ENCODE peak calls at places on chromosomes 2 and 18, in four cellular contexts. B, F, U and L are unnamed samples.

GRCh38 chr2:62611820-62612219 is 93.7 kb upstream of the EHBP1 start:
- DNase-seq in B (peak), F (no peak), U (no peak), L (no peak)

GRCh38 chr2:240208631-240209211 is 68.3 kb upstream of the OTOS start:
- DNase-seq in B (no peak), F (no peak), U (no peak), L (no peak)

GRCh38 chr2:113015655-113016054 is 10.4 kb downstream of the IL36A start:
- DNase-seq in B (no peak), F (no peak), U (peak), L (peak)

GRCh38 chr18:63848159-63848558 is 39.3 kb upstream of the SERPINB2 start:
- DNase-seq in B (peak), F (no peak), U (peak), L (peak)

GRCh38 chr2:23492941-23493340 is 108.0 kb downstream of the KLHL29 start:
- DNase-seq in B (no peak), F (no peak), U (peak), L (peak)

GRCh38 chr18:21183670-21184069 is 58.4 kb upstream of the GREB1L start:
- DNase-seq in B (no peak), F (no peak), U (peak), L (peak)

GRCh38 chr2:112074506-112074905 is 19.4 kb downstream of the TMEM87B start:
- DNase-seq in B (no peak), F (no peak), U (no peak), L (no peak)

GRCh38 chr2:239307221-239307569 is 93.6 kb downstream of the HDAC4 start:
- DNase-seq in B (no peak), F (no peak), U (no peak), L (no peak)

GRCh38 chr2:225996477-225996858 is 597.0 kb downstream of the NYAP2 start:
- DNase-seq in B (no peak), F (no peak), U (no peak), L (no peak)

GRCh38 chr2:28391564-28392296 is 928 bp upstream of the FOSL2 start:
- DNase-seq in B (peak), F (no peak), U (peak), L (peak)

GRCh38 chr2:152167070-152167469 is 8.5 kb downstream of the STAM2 start:
- DNase-seq in B (no peak), F (no peak), U (no peak), L (no peak)

GRCh38 chr2:74497777-74498499 is 1.5 kb downstream of the LBX2 start:
- DNase-seq in B (no peak), F (no peak), U (no peak), L (no peak)

GRCh38 chr2:32946314-32947075 is at the start of gene LTBP1:
- DNase-seq in B (peak), F (no peak), U (peak), L (peak)

DNA sequence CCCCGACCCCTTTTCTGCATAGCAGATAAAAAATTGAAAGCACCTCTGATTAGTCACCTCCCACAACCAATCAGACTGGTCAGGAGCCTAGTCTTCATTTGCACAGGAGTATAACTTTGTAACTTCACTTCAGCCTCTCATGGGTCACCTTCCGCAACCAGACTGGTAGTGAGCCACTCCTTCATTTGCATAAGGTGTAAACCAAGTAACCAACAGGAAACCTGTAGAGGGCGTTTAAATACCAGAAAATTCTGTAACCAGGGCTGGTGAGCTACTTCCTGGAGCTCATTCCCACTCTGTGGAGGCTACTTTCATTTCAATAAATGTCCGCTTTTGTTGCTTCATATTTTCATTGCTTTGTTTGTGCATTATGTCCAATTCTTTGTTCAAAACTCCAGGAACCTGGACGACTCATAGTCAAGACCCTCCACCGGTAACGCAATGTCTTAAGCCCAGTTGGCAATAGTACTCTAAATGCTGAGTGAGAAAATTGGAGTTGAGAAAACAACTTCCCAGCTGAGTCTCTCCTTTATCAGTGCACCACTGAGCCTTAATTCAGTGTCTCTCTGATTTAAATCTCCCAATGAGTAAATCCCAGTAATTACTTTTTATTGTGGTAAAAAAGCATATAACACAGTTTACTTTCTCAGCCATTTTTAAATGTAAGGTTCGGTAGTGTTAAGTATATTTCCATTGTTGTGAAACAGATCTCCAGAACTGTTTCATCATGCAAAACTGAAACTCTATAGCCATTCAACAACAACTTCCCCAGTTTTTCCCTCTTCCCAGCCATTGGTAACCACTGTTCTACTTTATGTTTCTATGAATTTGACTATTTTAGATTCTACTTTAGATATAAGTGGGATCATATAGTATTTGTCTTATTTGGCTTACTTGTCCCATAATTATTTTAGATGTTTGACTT is 392.7 kb upstream of the SLC8A1 start:
- DNase-seq in B (peak), F (no peak), U (peak), L (peak)
- TF ChIP-seq CTCF in B (no peak), F (no peak), U (peak), L (peak)

DNA sequence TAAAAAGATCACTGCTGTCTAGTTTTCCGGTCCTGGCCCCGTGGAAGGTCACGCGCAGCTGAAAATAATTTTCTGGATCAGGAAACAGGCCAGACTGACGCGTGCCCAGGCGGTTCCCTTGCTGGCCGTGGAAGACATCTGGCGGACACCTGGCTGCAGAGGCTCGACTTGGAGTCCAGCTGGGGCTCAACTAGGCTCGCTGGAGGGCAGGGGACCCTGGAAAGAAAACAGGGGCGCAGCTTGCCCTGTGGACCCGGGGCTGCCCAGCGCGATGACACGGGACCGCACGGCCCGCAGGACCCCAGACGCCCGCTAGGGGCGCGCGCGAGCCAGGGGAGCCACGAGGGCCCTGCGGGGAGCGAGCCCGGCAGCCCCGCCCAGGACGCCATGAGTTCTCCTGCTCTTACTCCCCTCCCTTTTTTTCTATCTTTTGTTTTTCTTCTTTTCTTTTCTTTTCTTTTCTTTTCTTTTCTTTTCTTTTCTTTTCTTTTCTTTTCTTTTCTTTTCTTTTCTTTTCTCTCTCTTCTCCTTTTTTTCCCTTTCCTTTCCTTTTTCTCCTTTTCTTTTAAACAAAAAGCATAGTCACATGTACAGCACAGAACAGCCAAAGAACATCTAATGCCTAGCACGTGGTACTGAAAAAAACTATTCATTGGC is 43.2 kb upstream of the UBE2F start:
- DNase-seq in B (peak), F (no peak), U (no peak), L (peak)
- H3K4me3 ChIP-seq in B (peak), F (peak), U (no peak), L (peak)

GRCh38 chr18:25672490-25672889 is 320.5 kb upstream of the ZNF521 start:
- DNase-seq in B (no peak), F (no peak), U (no peak), L (no peak)
- TF ChIP-seq CTCF in B (no peak), F (no peak), U (no peak), L (no peak)

DNA sequence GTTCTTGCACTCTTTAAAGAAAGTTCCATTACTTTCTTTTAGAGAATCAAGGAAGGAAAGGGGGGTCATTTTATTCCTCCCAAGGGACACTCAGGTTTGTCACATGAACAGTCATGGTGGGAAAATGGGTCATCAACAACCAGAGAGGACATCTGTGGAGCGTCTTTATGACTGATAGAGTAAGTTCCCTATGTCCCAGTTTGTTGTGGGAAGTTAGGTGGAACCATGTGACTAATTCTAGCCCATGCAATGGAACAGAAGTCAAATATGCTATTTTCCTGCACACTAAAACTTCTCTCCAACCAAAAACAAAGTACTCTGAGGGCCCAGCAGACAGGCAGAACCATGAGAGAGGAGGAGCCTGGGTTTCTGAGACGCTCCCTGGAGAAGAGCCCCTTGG is 165.7 kb upstream of the SERTAD2 start:
- DNase-seq in B (no peak), F (no peak), U (no peak), L (no peak)
- H3K4me3 ChIP-seq in B (no peak), F (no peak), U (no peak), L (no peak)

GRCh38 chr2:177147834-177148233 is 64.8 kb upstream of the HNRNPA3 start:
- DNase-seq in B (no peak), F (no peak), U (no peak), L (no peak)

GRCh38 chr2:177148477-177149154 is 64.0 kb upstream of the HNRNPA3 start:
- DNase-seq in B (peak), F (no peak), U (peak), L (peak)

GRCh38 chr2:177143444-177143843 is 69.2 kb upstream of the HNRNPA3 start:
- DNase-seq in B (peak), F (peak), U (peak), L (peak)

GRCh38 chr2:177149155-177149503 is 63.5 kb upstream of the HNRNPA3 start:
- DNase-seq in B (no peak), F (no peak), U (no peak), L (no peak)

GRCh38 chr2:177147093-177147694 is 65.4 kb upstream of the HNRNPA3 start:
- DNase-seq in B (peak), F (peak), U (peak), L (peak)
- TF ChIP-seq CTCF in B (peak), F (peak), U (peak), L (peak)

DNA sequence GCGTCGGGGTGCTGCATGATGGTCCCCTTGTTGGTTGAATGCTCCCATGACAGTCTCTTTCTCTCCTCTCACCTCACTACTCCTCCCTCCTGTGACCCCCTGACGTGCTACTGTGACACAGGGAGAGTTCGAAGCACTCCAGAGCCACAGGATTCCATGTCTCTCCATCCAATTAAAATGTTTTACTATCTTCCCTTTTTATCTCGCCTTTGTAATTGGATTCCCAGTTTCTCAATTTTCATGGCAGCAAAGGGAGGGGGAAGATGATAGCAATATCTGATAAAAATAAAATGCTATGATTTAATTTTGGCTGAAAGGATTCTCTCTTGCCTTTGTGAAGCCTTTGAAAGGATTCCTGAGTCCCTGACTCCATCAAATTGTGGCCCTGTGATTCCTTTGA is 271.9 kb upstream of the SLC14A2 start:
- DNase-seq in B (no peak), F (no peak), U (no peak), L (no peak)
- H3K4me3 ChIP-seq in B (no peak), F (no peak), U (no peak), L (no peak)

DNA sequence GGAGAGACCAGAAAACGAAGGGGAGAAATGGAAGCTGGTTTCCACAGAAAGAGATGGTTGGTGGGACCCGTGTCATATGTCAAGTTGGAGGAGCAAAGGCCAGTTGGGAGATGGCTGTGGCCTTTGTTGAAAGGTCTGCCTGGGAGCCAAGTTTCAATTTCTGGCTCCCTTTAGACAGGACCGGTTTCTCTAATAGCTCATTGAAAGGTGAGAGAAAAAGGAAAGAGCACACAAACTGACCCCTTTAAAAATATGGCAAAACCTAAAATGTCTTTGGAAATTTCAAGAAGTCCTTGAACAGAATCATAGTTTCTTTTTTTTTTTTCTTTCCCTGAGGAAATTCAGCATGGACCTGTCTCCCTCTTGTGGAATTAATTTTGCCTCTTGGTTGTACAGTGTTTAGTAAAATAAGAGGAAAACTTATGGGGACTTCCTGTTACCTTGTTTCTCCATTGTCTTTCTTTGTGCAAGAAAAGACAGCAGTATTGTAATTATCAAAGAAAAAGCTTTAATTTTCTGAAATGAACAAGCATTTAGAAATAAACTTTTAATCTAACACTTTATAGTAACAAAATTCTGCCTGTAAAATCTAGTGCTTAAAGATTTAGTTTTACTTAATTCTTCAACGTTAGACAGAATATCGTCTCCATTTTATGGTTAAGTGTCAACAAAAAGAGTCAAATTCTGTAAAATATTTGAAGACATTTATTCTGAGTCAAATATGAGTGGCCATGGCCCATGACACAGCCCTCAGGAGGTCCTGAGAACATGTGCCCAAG is 176.4 kb upstream of the NABP1 start:
- DNase-seq in B (peak), F (no peak), U (peak), L (peak)
- TF ChIP-seq CTCF in B (peak), F (peak), U (peak), L (peak)

GRCh38 chr2:158194229-158194628 is 92.6 kb downstream of the UPP2 start:
- DNase-seq in B (no peak), F (no peak), U (no peak), L (no peak)
- H3K4me3 ChIP-seq in B (no peak), F (no peak), U (no peak), L (no peak)

GRCh38 chr2:173956454-173956853 is 8.7 kb downstream of the SP3 start:
- DNase-seq in B (no peak), F (no peak), U (no peak), L (no peak)

GRCh38 chr2:173953047-173953424 is 12.1 kb downstream of the SP3 start:
- DNase-seq in B (no peak), F (no peak), U (no peak), L (no peak)

GRCh38 chr2:173955867-173956266 is 9.3 kb downstream of the SP3 start:
- DNase-seq in B (no peak), F (no peak), U (no peak), L (no peak)

GRCh38 chr2:173957517-173957916 is 7.7 kb downstream of the SP3 start:
- DNase-seq in B (no peak), F (no peak), U (no peak), L (no peak)

DNA sequence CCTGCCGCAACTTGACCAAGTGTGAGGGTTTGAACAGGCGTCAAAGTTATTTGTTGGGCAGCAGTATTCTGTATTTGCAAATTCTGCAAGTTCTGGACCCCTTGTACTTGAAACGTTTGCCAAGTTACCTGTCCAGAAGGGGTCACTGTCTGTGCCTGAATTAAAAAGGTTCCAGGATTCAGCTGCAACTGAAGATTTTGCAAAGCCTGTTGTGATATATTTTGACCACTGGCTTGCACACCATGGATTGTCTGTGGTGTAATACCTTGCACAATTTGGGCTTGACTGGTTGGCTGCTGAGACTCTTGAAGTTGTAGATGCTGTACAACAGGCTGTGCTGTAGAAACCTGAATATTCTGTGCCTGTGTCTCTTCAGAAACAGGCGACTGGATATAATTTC is 10.2 kb downstream of the SP3 start:
- DNase-seq in B (no peak), F (no peak), U (no peak), L (peak)
- TF ChIP-seq CTCF in B (no peak), F (no peak), U (no peak), L (no peak)